ENCODE peak calls at places on chromosome 17, in four cellular contexts. U, M, R and A are unnamed samples.

GRCh38 chr17:31397256-31397939 is 5.9 kb downstream of the RAB11FIP4 start:
- DNase-seq in R (no peak), U (no peak), M (no peak), A (no peak)

GRCh38 chr17:65455972-65456343 is 105.5 kb downstream of the AXIN2 start:
- DNase-seq in R (no peak), U (peak; percentile 45), M (no peak), A (no peak)

GRCh38 chr17:49717371-49717841 is 9.6 kb upstream of the SLC35B1 start:
- DNase-seq in M (no peak), U (no peak), R (no peak), A (no peak)

GRCh38 chr17:72365857-72366415 is 245.1 kb downstream of the SOX9 start:
- DNase-seq in M (no peak), U (no peak), R (no peak), A (no peak)

GRCh38 chr17:35065880-35066279 is 2.4 kb upstream of the RFFL start:
- DNase-seq in U (no peak), R (no peak), M (no peak), A (no peak)

GRCh38 chr17:17042851-17043667 is 802 bp downstream of the MPRIP start:
- DNase-seq in R (peak; percentile 14), M (no peak), U (no peak), A (no peak)

GRCh38 chr17:76399175-76400172 is 15.1 kb downstream of the SPHK1 start:
- DNase-seq in M (no peak), R (no peak), U (no peak), A (no peak)

GRCh38 chr17:72234951-72235350 is 114.1 kb downstream of the SOX9 start:
- DNase-seq in M (no peak), U (no peak), R (no peak), A (no peak)

GRCh38 chr17:44807817-44808155 is 22.3 kb downstream of the GJC1 start:
- DNase-seq in R (no peak), U (no peak), M (no peak), A (no peak)

GRCh38 chr17:19911033-19911432 is 43.3 kb upstream of the ULK2 start:
- DNase-seq in R (no peak), M (no peak), U (no peak), A (no peak)

GRCh38 chr17:59627770-59628171 is 8.1 kb downstream of the CLTC start:
- DNase-seq in U (no peak), R (no peak), M (no peak), A (no peak)

GRCh38 chr17:73638556-73638955 is 5.7 kb downstream of the SDK2 start:
- DNase-seq in R (no peak), M (no peak), U (no peak), A (no peak)

GRCh38 chr17:39443326-39443725 is 7.7 kb downstream of the MED1 start:
- DNase-seq in M (no peak), U (no peak), R (no peak), A (no peak)
- TF ChIP-seq TAF1 in M (no peak), U (no peak), R (no peak), A (no peak)

GRCh38 chr17:57998234-57998746 is 8.8 kb downstream of the SRSF1 start:
- DNase-seq in R (no peak), U (no peak), M (no peak), A (no peak)
- TF ChIP-seq POLR2A in R (peak; percentile 63), U (no peak), M (peak; percentile 38), A (no peak)

DNA sequence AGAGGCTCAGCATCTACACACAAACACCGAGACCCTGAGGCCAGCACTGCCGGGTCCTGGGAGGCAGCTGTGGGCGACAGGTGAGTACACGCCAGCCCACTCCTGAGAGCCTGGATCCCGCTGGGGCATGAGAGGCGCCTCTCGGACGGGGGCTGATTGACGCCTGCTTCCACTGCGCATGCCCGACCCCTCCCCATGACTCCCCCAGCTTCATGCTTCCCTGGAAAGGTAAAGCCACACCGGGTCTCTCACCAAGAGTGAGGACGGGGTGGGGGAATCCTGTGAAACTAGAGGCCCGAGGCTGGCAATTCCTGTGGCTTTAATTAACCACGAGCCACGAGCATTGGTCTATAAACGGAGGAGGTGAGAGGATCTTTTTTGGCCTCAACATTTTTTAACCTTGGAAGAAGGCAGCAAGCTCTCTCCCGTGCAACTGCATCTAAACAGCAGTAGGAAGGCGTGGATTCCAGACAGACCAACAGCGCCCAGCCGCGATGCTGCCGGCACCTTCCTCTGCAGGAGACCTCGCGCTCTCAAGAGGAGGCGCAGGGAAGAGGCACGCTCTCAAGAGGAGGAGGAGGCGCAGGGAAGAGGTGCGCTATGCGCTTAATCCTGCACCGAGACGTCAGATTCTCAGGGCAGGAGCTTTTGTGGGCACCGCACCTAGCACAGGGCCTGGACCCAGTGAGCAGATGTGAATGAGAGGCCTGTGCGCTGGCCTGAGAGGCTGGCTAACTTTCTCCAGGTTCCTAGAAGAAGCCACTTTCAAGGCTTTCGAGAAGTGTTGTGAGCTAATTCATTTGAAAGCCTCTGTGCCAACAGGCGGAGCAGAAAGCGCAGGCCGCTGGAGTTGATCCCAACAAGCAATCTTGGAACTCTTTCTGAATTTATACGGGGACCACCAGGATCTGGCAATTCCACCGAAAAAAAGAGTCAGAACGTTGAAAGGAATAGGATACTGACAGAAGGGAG is 71.6 kb upstream of the METRNL start:
- DNase-seq in M (peak; percentile 4), R (no peak), U (no peak), A (no peak)
- TF ChIP-seq TAF1 in M (no peak), R (no peak), U (no peak), A (no peak)

GRCh38 chr17:28318759-28319660 is at the start of gene TMEM97:
- DNase-seq in U (peak; percentile 95), M (peak; percentile 93), R (peak; percentile 99), A (peak; percentile 94)
- TF ChIP-seq POLR2A in U (peak; percentile 80), M (peak; percentile 71), R (peak; percentile 93), A (peak; percentile 84)

GRCh38 chr17:78132086-78132676 is 1.6 kb downstream of the TMC8 start:
- DNase-seq in U (no peak), M (no peak), R (peak; percentile 46), A (no peak)

GRCh38 chr17:78134899-78135385 is 4.4 kb downstream of the TMC8 start:
- DNase-seq in U (no peak), R (no peak), M (no peak), A (no peak)

GRCh38 chr17:78132767-78133178 is 2.2 kb downstream of the TMC8 start:
- DNase-seq in M (no peak), U (no peak), R (no peak), A (no peak)

GRCh38 chr17:78133971-78134898 is 3.7 kb downstream of the TMC8 start:
- DNase-seq in R (peak; percentile 88), U (peak; percentile 83), M (no peak), A (no peak)

DNA sequence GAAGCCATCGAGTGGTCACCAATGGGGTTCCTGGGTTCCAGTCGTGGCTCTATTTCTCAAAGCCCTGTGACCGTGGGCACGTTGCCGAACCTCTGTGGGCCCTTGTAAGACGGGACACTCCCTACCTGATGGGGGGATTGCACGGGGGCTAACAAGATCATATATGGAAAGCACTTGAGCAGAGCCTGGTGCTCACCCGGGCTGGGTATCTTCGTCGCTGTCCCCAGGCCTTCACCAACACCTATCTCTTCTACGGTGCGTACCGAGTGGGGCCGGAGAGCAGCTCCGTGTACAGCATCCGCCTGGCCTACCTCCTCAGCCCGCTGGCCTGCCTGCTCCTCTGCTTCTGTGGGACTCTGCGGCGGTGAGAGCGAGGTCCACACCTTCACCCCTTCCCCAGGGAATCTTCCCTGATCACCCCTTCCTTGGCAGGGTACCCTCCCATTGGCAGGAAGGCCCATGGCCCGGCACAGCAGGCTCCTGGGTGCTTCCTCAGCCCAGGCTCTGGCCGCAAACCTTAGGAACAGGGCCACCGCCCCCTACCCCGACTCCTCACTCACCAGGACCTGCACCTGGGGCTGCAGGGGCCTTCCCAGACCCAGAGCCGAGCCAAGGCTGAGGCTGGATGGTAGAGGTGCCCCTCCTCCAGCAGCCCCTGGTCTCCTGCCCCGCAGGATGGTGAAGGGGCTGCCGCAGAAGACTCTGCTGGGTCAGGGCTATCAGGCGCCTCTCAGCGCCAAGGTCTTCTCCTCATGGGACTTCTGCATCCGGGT is 2.8 kb downstream of the TMC8 start:
- DNase-seq in M (no peak), R (no peak), U (no peak), A (no peak)
- TF ChIP-seq TAF1 in M (no peak), R (no peak), U (no peak), A (no peak)

GRCh38 chr17:64147110-64148016 is 17.4 kb upstream of the ERN1 start:
- DNase-seq in R (peak; percentile 45), U (peak; percentile 85), M (no peak), A (no peak)
- TF ChIP-seq POLR2A in R (peak; percentile 27), U (peak; percentile 95), M (peak; percentile 54), A (peak; percentile 15)

DNA sequence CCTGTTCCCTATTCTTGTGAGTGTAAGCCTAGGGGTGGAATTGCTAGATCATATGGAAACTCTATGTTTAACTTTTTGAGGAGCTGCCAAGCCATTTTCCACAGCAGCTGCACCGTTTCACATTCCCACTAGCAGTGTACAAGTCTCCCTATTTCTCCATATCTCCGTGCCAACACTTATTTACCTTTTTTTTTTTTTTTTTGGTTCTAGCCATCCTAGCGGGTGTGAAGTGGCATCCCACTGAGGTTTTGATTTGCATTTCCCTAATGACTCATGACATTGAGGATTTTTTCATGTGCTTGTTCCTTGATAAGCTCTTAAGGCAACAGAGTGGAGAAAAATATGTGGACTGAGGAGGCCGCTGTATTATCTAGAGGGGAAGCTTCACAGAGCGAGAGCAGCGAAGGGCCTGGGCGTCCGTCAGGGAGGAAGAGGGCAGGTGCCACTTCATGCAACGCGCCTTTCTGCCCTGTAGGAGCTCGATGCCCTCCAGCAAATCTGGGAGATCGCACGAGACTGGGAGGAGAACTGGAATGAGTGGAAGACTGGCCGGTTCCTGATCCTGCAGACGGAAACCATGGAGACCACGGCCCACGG is 50.0 kb downstream of the DNAH2 start:
- DNase-seq in R (no peak), M (no peak), U (no peak), A (no peak)
- TF ChIP-seq TAF1 in R (no peak), M (no peak), U (no peak), A (no peak)

GRCh38 chr17:48603959-48604769 is 622 bp downstream of the HOXB6 start:
- DNase-seq in M (no peak), U (no peak), R (peak; percentile 59), A (no peak)
- TF ChIP-seq POLR2A in M (no peak), U (no peak), R (no peak), A (no peak)

GRCh38 chr17:80279895-80280294 is 19.2 kb downstream of the RNF213 start:
- DNase-seq in R (no peak), M (no peak), U (no peak), A (no peak)
- TF ChIP-seq TAF1 in R (no peak), M (no peak), U (no peak), A (no peak)

GRCh38 chr17:40534431-40535189 is 30.7 kb downstream of the CCR7 start:
- DNase-seq in M (no peak), R (peak; percentile 39), U (no peak), A (no peak)

GRCh38 chr17:40535924-40536717 is 29.2 kb downstream of the CCR7 start:
- DNase-seq in U (no peak), R (peak; percentile 94), M (no peak), A (no peak)

GRCh38 chr17:40535438-40535837 is 29.8 kb downstream of the CCR7 start:
- DNase-seq in M (no peak), U (no peak), R (no peak), A (no peak)

GRCh38 chr17:40538019-40538935 is 27.0 kb downstream of the CCR7 start:
- DNase-seq in R (no peak), M (no peak), U (no peak), A (no peak)

DNA sequence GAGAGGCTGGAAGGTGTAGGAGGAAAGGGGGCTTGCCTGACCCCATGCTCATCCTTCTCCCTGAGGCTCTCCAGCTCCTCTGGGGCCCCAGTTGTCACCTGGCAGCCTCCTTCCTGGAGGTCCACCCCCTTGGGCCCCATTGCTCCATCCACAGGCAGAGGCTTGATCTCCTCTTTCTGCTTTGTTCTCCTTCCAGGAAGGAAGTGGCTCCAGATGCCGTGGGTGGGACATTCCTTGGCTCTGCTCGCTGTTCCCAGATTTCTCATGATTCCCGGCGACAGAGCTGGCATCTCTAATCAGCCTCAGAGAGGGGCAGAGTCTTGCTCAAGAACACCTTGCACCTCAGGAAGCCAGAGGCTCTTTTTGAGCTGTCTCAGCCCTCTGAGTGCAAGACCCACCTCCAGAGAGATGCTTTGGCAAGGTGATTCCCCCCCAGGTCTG is 28.5 kb downstream of the CCR7 start:
- DNase-seq in R (no peak), U (no peak), M (no peak), A (no peak)
- TF ChIP-seq POLR2A in R (no peak), U (no peak), M (no peak), A (no peak)